ENCODE peak calls at places on chromosomes 7 and 10, in four cellular contexts. V is cardiac fibroblast, Z is brain microvascular endothelial cell, M is lung. I is an unnamed sample.
A peak's percentile ranks its signal among the peaks of the same experiment; 100 is the strongest.

GRCh38 chr10:25024528-25024927 is 8.1 kb downstream of the THNSL1 start:
- DNase-seq in V (no peak), Z (no peak), M (no peak), I (no peak)

GRCh38 chr10:108970016-108970415 is 953.3 kb downstream of the XPNPEP1 start:
- DNase-seq in V (no peak), Z (no peak), M (no peak), I (no peak)

GRCh38 chr7:70426249-70426880 is 705.6 kb upstream of the GALNT17 start:
- DNase-seq in V (no peak), Z (no peak), M (no peak), I (no peak)

GRCh38 chr10:67076175-67076574 is 150.3 kb downstream of the LRRTM3 start:
- DNase-seq in V (no peak), Z (no peak), M (no peak), I (no peak)

GRCh38 chr7:151279868-151280267 is 31.4 kb upstream of the SMARCD3 start:
- DNase-seq in V (no peak), Z (no peak), M (no peak), I (no peak)

GRCh38 chr7:82264752-82265305 is 178.7 kb downstream of the CACNA2D1 start:
- DNase-seq in V (no peak), Z (no peak), M (no peak), I (no peak)

GRCh38 chr7:36598056-36598675 is 126.1 kb downstream of the AOAH start:
- DNase-seq in V (peak; percentile 3), Z (no peak), M (no peak), I (no peak)

GRCh38 chr10:20299037-20299557 is 482.9 kb downstream of the PLXDC2 start:
- DNase-seq in V (no peak), Z (no peak), M (no peak), I (no peak)

GRCh38 chr7:111094387-111094786 is 3.5 kb downstream of the LRRN3 start:
- DNase-seq in V (no peak), Z (no peak), M (no peak), I (no peak)

GRCh38 chr10:26557641-26558014 is 119.5 kb downstream of the APBB1IP start:
- DNase-seq in V (peak; percentile 29), Z (peak; percentile 31), M (no peak), I (no peak)

GRCh38 chr7:157010588-157011332 is at the start of gene MNX1:
- DNase-seq in V (peak; percentile 10), Z (no peak), M (peak; percentile 74), I (no peak)

GRCh38 chr7:28748934-28749584 is 209.1 kb downstream of the TRIL start:
- DNase-seq in V (no peak), Z (peak; percentile 53), M (no peak), I (no peak)

GRCh38 chr10:24962998-24963397 is 10.6 kb upstream of the PRTFDC1 start:
- DNase-seq in V (peak; percentile 18), Z (peak; percentile 33), M (no peak), I (no peak)

GRCh38 chr7:34748244-34749039 is 90.4 kb downstream of the NPSR1 start:
- DNase-seq in V (peak; percentile 67), Z (peak; percentile 64), M (peak; percentile 90), I (peak; percentile 14)

GRCh38 chr10:77633376-77633775 is 4.2 kb downstream of the KCNMA1 start:
- DNase-seq in V (no peak), Z (no peak), M (no peak), I (no peak)

GRCh38 chr10:109966961-109967738 is 40.6 kb upstream of the ADD3 start:
- DNase-seq in V (peak; percentile 86), Z (peak; percentile 68), M (no peak), I (no peak)

GRCh38 chr10:63452524-63452923 is 13.3 kb downstream of the JMJD1C start:
- DNase-seq in V (no peak), Z (no peak), M (no peak), I (no peak)

GRCh38 chr7:18151419-18151818 is 123.8 kb upstream of the PRPS1L1 start:
- DNase-seq in V (peak; percentile 2), Z (no peak), M (no peak), I (no peak)

GRCh38 chr10:97428572-97428981 is 2.6 kb downstream of the PGAM1 start:
- DNase-seq in V (no peak), Z (peak; percentile 12), M (no peak), I (no peak)

GRCh38 chr10:49151025-49151445 is 17.2 kb upstream of the FAM170B start:
- DNase-seq in V (no peak), Z (no peak), M (no peak), I (no peak)

GRCh38 chr7:886626-887487 is 10.5 kb downstream of the GET4 start:
- DNase-seq in V (no peak), Z (no peak), M (no peak), I (no peak)

GRCh38 chr7:55396386-55396785 is 31.2 kb downstream of the LANCL2 start:
- DNase-seq in V (no peak), Z (no peak), M (no peak), I (no peak)

GRCh38 chr7:129568240-129568639 is 43.3 kb upstream of the NRF1 start:
- DNase-seq in V (no peak), Z (no peak), M (no peak), I (no peak)

GRCh38 chr7:116517626-116518025 is 7.2 kb upstream of the CAV1 start:
- DNase-seq in V (no peak), Z (no peak), M (no peak), I (no peak)

GRCh38 chr10:27506280-27506679 is 2.2 kb downstream of the RAB18 start:
- DNase-seq in V (no peak), Z (peak; percentile 9), M (no peak), I (peak; percentile 4)

GRCh38 chr7:50303894-50304157 is 690 bp upstream of the IKZF1 start:
- DNase-seq in V (no peak), Z (no peak), M (no peak), I (no peak)
- H3K4me3 ChIP-seq in V (no peak overlapping the region), Z (no peak overlapping the region), M (peak overlapping the region; percentile 50), I (peak overlapping the region; percentile 37)

DNA sequence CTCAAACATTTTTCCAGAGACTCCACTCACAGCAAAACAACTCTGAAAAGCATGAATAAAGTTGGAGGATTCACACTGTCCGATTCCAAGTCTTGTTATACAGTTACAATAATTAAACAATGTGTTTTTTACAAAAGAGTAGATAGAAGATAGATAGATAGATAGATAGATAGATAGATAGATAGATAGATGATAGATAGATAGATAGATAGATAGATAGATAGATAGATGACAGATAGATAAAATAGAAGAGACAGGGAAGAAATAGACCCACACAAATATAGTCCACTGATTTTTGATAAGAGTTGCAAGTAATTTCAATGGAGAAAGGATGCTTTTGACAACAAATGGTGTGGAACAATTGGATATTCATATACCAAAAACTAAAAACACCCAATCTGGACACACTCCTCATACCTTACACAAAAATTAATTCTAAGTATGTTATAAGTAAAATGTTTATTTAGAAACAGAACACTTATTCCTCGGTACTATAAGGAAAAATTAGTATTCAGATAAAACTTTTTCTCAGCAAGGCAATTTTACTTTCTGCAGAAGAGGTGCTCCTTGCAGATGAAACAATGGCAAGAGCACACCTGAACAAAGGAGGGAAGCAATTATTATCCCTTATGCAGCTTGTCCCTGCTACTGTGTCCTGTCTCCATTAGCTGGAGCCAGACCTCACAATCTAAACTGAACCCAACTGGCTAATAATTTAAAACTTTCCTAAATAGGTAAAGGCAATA is 5.7 kb upstream of the TAS2R39 start:
- DNase-seq in V (no peak), Z (no peak), M (no peak), I (no peak)
- H3K4me3 ChIP-seq in V (no peak overlapping the region), Z (no peak overlapping the region), M (no peak overlapping the region), I (no peak overlapping the region)

DNA sequence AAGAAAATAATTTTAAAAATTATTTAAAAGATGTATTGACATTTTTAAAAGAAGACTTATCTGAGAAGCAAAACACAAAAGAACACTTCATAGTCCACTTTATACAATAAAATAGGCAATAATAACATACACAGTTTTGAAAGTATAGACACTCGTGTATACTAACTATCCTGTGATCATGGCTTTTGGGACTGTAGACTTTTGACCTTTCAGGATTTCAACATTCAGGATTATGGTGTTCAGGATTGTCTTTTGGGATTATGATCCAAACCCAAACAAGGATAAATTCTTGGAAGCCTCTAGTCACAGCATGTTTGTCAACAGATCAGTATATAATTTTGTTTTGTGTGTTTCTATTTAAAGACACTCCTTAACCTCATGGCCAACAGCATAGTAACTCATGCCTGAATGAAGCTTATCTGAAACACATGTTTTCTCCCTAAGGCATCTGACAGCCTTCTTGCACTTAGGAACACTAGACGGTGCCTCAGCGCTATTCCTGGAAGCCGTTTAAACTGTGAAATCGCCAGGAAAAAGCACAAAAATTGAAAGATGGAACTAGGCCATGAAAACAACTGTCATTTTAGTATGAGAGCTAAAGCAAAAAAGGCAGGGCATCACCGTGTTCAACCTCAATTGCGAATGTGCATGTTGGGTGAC is 29.9 kb downstream of the GSAP start:
- DNase-seq in V (peak; percentile 56), Z (no peak), M (no peak), I (no peak)
- H3K4me3 ChIP-seq in V (no peak overlapping the region), Z (no peak overlapping the region), M (no peak overlapping the region), I (no peak overlapping the region)

GRCh38 chr10:42932735-42933453 is 144.0 kb upstream of the RET start:
- DNase-seq in V (no peak), Z (no peak), M (peak; percentile 28), I (no peak)

GRCh38 chr10:42932116-42932515 is 144.8 kb upstream of the RET start:
- DNase-seq in V (no peak), Z (no peak), M (peak; percentile 25), I (no peak)

GRCh38 chr10:42934351-42934811 is 142.5 kb upstream of the RET start:
- DNase-seq in V (no peak), Z (no peak), M (peak; percentile 27), I (no peak)

GRCh38 chr10:42934842-42935241 is 142.0 kb upstream of the RET start:
- DNase-seq in V (no peak), Z (no peak), M (no peak), I (no peak)

DNA sequence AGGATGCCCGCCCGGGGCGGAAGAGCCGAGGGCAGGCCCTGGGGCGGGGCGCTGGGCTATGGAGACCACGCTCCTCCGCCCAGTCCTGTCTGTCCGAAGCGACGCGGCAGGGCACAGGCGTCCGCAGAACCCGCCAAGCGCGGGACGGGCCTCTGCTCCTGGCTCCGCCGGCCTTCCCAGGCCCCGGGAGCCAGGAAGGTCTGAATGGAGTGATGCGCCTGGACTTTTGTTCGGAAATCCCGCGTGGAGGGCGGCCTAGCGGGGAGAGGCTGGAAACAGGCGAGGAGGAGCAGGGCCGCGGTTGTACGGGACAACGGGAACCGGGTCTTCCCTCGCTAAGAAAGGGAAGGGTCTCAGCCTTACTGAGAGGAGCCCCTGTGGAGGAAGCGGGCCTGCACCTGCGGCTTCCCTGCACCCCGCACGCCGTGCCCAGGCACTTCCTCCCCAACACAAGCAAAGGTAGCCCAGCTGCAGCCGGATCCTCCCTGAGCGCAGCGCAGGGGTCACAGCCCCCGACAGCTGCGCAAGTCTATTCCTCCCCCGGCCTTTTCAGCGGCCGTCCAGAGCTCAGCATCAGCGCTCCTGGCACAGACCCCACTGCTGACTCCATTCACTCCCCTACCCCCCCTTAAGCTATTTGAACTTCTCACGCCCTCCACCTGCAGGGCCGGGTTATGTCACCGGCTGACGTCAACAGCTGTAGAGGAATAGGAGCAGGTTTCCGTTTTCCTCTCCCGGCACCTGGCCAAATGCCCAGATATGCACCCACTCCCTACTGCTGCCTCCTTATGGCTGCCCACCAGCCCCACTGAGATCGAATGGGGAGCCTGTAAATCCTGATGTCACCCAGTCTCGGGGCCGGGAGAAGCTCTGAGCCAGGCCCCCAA is 143.2 kb upstream of the RET start:
- DNase-seq in V (peak; percentile 32), Z (no peak), M (peak; percentile 33), I (no peak)
- H3K4me3 ChIP-seq in V (no peak overlapping the region), Z (no peak overlapping the region), M (no peak overlapping the region), I (no peak overlapping the region)

GRCh38 chr10:132659206-132660091 is 121.9 kb downstream of the INPP5A start:
- DNase-seq in V (no peak), Z (no peak), M (no peak), I (no peak)
- H3K4me3 ChIP-seq in V (no peak overlapping the region), Z (no peak overlapping the region), M (no peak overlapping the region), I (no peak overlapping the region)

I was measured in skeletal muscle cell.